ENCODE peak calls at places on chromosome 7, in eight cellular contexts. O is psoas muscle, Y is GM06990, E is NB4, A is cardiac fibroblast, T is HL-60, F is H9, V is brain microvascular endothelial cell. K is an unnamed sample.

GRCh38 chr7:105224884-105225651 is 163.7 kb downstream of the SRPK2 start:
- DNase-seq in V (peak), O (no peak), F (no peak), Y (peak), E (peak), T (peak), A (peak), K (no peak)

GRCh38 chr7:53218730-53219504 is 183.5 kb downstream of the POM121L12 start:
- DNase-seq in V (no peak), T (no peak), E (no peak), Y (no peak), O (no peak), A (no peak), F (peak), K (peak)

GRCh38 chr7:4226166-4226857 is 455.8 kb upstream of the FOXK1 start:
- DNase-seq in A (no peak), O (peak), E (peak), V (no peak), T (no peak), F (peak), Y (no peak), K (no peak)

GRCh38 chr7:95525503-95525902 is 39.8 kb downstream of the ASB4 start:
- DNase-seq in F (no peak), A (no peak), O (no peak), V (no peak), T (no peak), Y (no peak), E (no peak), K (no peak)

GRCh38 chr7:131895541-131896173 is 339.2 kb upstream of the PODXL start:
- DNase-seq in A (peak), F (peak), E (peak), Y (no peak), V (peak), T (no peak), O (no peak), K (no peak)

GRCh38 chr7:153297141-153297540 is 537.6 kb downstream of the ACTR3B start:
- DNase-seq in F (no peak), A (no peak), Y (no peak), T (no peak), O (no peak), E (no peak), V (no peak), K (no peak)

GRCh38 chr7:117188949-117189348 is 133.9 kb downstream of the WNT2 start:
- DNase-seq in F (no peak), O (no peak), E (no peak), V (no peak), T (no peak), Y (no peak), A (no peak), K (no peak)

GRCh38 chr7:75639071-75639892 is 99.5 kb downstream of the HIP1 start:
- DNase-seq in O (peak), E (peak), T (peak), F (peak), Y (peak), V (no peak), A (peak), K (peak)

GRCh38 chr7:111029574-111030357 is 61.2 kb upstream of the LRRN3 start:
- DNase-seq in O (no peak), Y (peak), A (peak), E (no peak), T (no peak), F (no peak), V (peak), K (no peak)

GRCh38 chr7:23043441-23043840 is 29.5 kb upstream of the HYCC1 start:
- DNase-seq in A (no peak), E (peak), V (no peak), Y (no peak), T (no peak), O (no peak), F (no peak), K (no peak)

GRCh38 chr7:24778543-24779282 is 21.4 kb upstream of the GSDME start:
- DNase-seq in Y (peak), E (peak), T (peak), O (peak), A (peak), F (no peak), V (peak), K (no peak)

GRCh38 chr7:74584160-74584954 is 73.2 kb upstream of the GTF2I start:
- DNase-seq in Y (no peak), E (peak), A (no peak), F (no peak), T (no peak), O (no peak), V (no peak), K (no peak)

GRCh38 chr7:46651561-46652088 is 730.6 kb upstream of the IGFBP3 start:
- DNase-seq in E (no peak), O (no peak), A (no peak), F (no peak), V (no peak), T (no peak), Y (no peak), K (no peak)

GRCh38 chr7:39027491-39027890 is 49.8 kb downstream of the POU6F2 start:
- DNase-seq in A (no peak), Y (no peak), V (no peak), F (no peak), O (no peak), E (no peak), T (no peak), K (no peak)

GRCh38 chr7:330554-331230 is 40.7 kb downstream of the FOXL3 start:
- DNase-seq in V (no peak), F (no peak), T (no peak), O (peak), Y (no peak), A (no peak), E (no peak), K (no peak)

GRCh38 chr7:92813390-92814024 is 22.9 kb downstream of the CDK6 start:
- DNase-seq in T (no peak), F (no peak), O (no peak), E (peak), Y (peak), A (peak), V (no peak), K (no peak)

GRCh38 chr7:98163704-98164478 is 47.3 kb upstream of the BHLHA15 start:
- DNase-seq in Y (no peak), O (no peak), V (peak), E (no peak), A (peak), F (no peak), T (no peak), K (no peak)

GRCh38 chr7:50821457-50821977 is 38.8 kb upstream of the GRB10 start:
- DNase-seq in Y (no peak), F (no peak), T (no peak), A (peak), O (no peak), V (peak), E (no peak), K (no peak)

GRCh38 chr7:117020605-117021002 is 67.3 kb downstream of the ST7 start:
- DNase-seq in F (no peak), E (no peak), Y (no peak), O (no peak), A (no peak), V (no peak), T (no peak), K (no peak)

GRCh38 chr7:71495828-71496227 is 363.9 kb downstream of the GALNT17 start:
- DNase-seq in V (no peak), F (no peak), Y (no peak), O (no peak), A (no peak), T (no peak), E (no peak), K (no peak)

GRCh38 chr7:158190756-158191155 is 396.9 kb downstream of the PTPRN2 start:
- DNase-seq in F (no peak), E (no peak), Y (no peak), O (no peak), V (no peak), T (no peak), A (no peak), K (no peak)

GRCh38 chr7:30238721-30239441 is 45.5 kb upstream of the ZNRF2 start:
- DNase-seq in F (no peak), T (no peak), Y (peak), O (peak), E (no peak), A (peak), V (no peak), K (no peak)

GRCh38 chr7:37491919-37492694 is 43.4 kb upstream of the ELMO1 start:
- DNase-seq in F (peak), T (no peak), A (no peak), Y (no peak), E (no peak), O (no peak), V (no peak), K (peak)
- TF ChIP-seq CTCF in F (peak), T (no peak), A (no peak), Y (no peak), E (no peak), O (no peak), V (no peak), K (peak)

GRCh38 chr7:107824858-107825257 is 21.8 kb upstream of the SLC26A3 start:
- DNase-seq in F (no peak), E (no peak), T (no peak), Y (no peak), V (no peak), A (no peak), O (no peak), K (no peak)
- TF ChIP-seq CTCF in F (no peak), E (no peak), T (no peak), Y (no peak), V (no peak), A (no peak), O (no peak), K (no peak)

GRCh38 chr7:108592633-108593277 is 23.1 kb downstream of the DNAJB9 start:
- DNase-seq in F (no peak), O (no peak), A (peak), Y (no peak), V (no peak), E (no peak), T (no peak), K (peak)
- TF ChIP-seq CTCF in F (peak), O (no peak), A (peak), Y (peak), V (peak), E (no peak), T (no peak), K (no peak)

DNA sequence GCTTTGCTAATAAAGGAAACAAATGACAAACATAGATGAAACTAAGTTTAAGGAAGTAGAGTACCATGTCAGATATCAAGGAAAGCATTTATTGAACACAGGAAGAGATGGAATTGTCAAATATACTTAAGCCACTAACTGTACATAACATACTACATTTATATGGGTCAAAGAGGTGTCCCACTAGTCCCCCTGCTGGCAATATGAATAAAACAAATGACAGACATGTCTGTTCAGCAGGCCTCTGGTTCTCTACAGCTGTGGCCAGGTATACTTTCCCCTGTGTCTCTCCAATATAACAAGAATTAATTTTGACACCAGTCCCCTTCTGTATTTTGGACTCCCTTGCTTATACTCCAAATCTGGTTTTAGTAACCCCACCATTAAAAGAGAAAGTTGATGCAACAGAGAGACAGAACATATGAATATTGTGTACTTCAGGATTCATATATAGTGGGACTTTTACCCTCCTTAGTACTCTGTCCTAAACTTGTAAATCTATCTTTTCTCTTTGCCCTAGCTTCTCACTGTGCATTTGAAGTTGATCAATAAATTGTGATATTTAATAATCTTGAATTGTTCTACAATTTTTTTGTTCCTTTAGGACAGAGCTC is 42.9 kb downstream of the CD36 start:
- DNase-seq in Y (no peak), O (no peak), A (peak), T (no peak), E (peak), F (no peak), V (peak), K (no peak)
- TF ChIP-seq CTCF in Y (peak), O (peak), A (peak), T (peak), E (peak), F (peak), V (peak), K (peak)

GRCh38 chr7:127391591-127392181 is 822 bp downstream of the ZNF800 start:
- DNase-seq in Y (peak), E (peak), T (no peak), V (peak), A (peak), O (no peak), F (peak), K (no peak)

GRCh38 chr7:127392182-127392565 is 334 bp downstream of the ZNF800 start:
- DNase-seq in O (peak), E (peak), V (peak), A (peak), T (peak), Y (peak), F (no peak), K (peak)

GRCh38 chr7:127393370-127394058 is 1.0 kb upstream of the ZNF800 start:
- DNase-seq in O (peak), Y (no peak), T (no peak), F (peak), E (peak), V (no peak), A (peak), K (peak)

GRCh38 chr7:127392566-127393369 is at the start of gene ZNF800:
- DNase-seq in Y (peak), E (peak), T (peak), V (peak), A (peak), F (peak), O (peak), K (peak)

GRCh38 chr7:127396184-127396583 is 3.7 kb upstream of the ZNF800 start:
- DNase-seq in T (peak), V (no peak), Y (peak), F (peak), A (peak), E (peak), O (no peak), K (no peak)
- TF ChIP-seq CTCF in T (peak), V (peak), Y (no peak), F (peak), A (peak), E (no peak), O (no peak), K (no peak)

GRCh38 chr7:151663382-151664100 is 143.8 kb upstream of the RHEB start:
- DNase-seq in O (no peak), E (no peak), F (no peak), V (no peak), A (peak), T (no peak), Y (no peak), K (no peak)

GRCh38 chr7:151662291-151662690 is 142.6 kb upstream of the RHEB start:
- DNase-seq in E (no peak), O (no peak), Y (no peak), A (no peak), V (no peak), T (no peak), F (no peak), K (no peak)

GRCh38 chr7:151659219-151659618 is 139.5 kb upstream of the RHEB start:
- DNase-seq in F (no peak), E (no peak), V (no peak), O (no peak), T (no peak), A (no peak), Y (no peak), K (no peak)

GRCh38 chr7:151660141-151660540 is 140.4 kb upstream of the RHEB start:
- DNase-seq in V (no peak), E (no peak), A (no peak), O (no peak), T (no peak), F (no peak), Y (no peak), K (no peak)

DNA sequence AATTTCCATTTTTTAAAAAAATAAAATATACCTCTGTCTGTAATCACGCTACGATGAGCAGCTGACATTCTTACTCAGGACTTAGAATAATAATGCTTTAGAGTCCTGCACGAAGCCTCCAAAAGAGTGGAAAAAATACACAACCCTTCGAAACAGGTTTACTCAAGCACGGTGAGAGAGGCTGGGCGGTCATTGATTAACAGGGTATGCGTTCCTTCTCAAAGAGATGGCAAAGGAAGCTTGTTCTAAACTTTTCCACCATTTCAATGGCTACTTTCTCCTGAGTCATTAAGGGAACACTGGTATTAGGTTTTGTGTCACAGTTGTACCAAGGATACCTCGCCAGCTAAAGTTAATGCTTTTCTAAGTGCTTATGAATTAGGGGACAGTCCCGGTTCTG is 141.9 kb upstream of the RHEB start:
- DNase-seq in T (no peak), V (no peak), O (no peak), Y (no peak), E (no peak), F (no peak), A (no peak), K (no peak)
- TF ChIP-seq CTCF in T (no peak), V (no peak), O (no peak), Y (no peak), E (no peak), F (no peak), A (no peak), K (no peak)